ENCODE peak calls at places on chromosome 9, in four cellular contexts. K is stomach, Z is cardiac muscle cell, L is neural progenitor cell. I is an unnamed sample.
A peak's percentile ranks its signal among the peaks of the same experiment; 100 is the strongest.

GRCh38 chr9:37972346-37972745 is 68.4 kb upstream of the SLC25A51 start:
- DNase-seq in K (no peak), Z (peak; percentile 45), L (peak; percentile 29), I (no peak)

GRCh38 chr9:111711548-111711947 is 50.1 kb downstream of the GNG10 start:
- DNase-seq in K (no peak), Z (no peak), L (no peak), I (no peak)

GRCh38 chr9:137396227-137396626 is 26.7 kb downstream of the EXD3 start:
- DNase-seq in K (no peak), Z (peak; percentile 96), L (peak; percentile 3), I (no peak)

GRCh38 chr9:20929276-20929675 is 102.2 kb downstream of the HACD4 start:
- DNase-seq in K (no peak), Z (no peak), L (no peak), I (no peak)

GRCh38 chr9:113587471-113588031 is 124.0 kb downstream of the RGS3 start:
- DNase-seq in K (no peak), Z (peak; percentile 61), L (peak; percentile 80), I (no peak)

GRCh38 chr9:114263853-114264510 is 58.9 kb upstream of the ORM1 start:
- DNase-seq in K (no peak), Z (no peak), L (peak; percentile 79), I (no peak)

GRCh38 chr9:4070266-4070665 is 229.6 kb downstream of the GLIS3 start:
- DNase-seq in K (no peak), Z (no peak), L (no peak), I (no peak)

GRCh38 chr9:82273121-82273520 is 284.5 kb downstream of the SPATA31D1 start:
- DNase-seq in K (no peak), Z (no peak), L (no peak), I (no peak)

GRCh38 chr9:111316796-111317195 is 13.2 kb downstream of the OR2K2 start:
- DNase-seq in K (no peak), Z (no peak), L (no peak), I (no peak)

GRCh38 chr9:4594545-4594944 is 67.5 kb upstream of the PLPP6 start:
- DNase-seq in K (no peak), Z (no peak), L (no peak), I (no peak)

GRCh38 chr9:95529910-95530309 is 13.1 kb upstream of the PTCH1 start:
- DNase-seq in K (no peak), Z (no peak), L (no peak), I (no peak)

GRCh38 chr9:124222918-124223720 is 34.6 kb upstream of the NEK6 start:
- DNase-seq in K (peak; percentile 95), Z (peak; percentile 56), L (no peak), I (no peak)

GRCh38 chr9:76580188-76580587 is 121.2 kb downstream of the GCNT1 start:
- DNase-seq in K (no peak), Z (no peak), L (no peak), I (no peak)

GRCh38 chr9:4970970-4971641 is 14.0 kb upstream of the JAK2 start:
- DNase-seq in K (peak; percentile 52), Z (no peak), L (no peak), I (no peak)

GRCh38 chr9:89595646-89596045 is 9.2 kb upstream of the GADD45G start:
- DNase-seq in K (no peak), Z (no peak), L (no peak), I (no peak)
- H3K27me3 ChIP-seq in K (no peaks in the 10 kb centered on the region), Z (peaks cover 2% of the 10 kb centered on the region), L (peaks cover 9% of the 10 kb centered on the region), I (peaks cover 20% of the 10 kb centered on the region)

GRCh38 chr9:133393399-133393798 is 17.2 kb downstream of the STKLD1 start:
- DNase-seq in K (no peak), Z (no peak), L (no peak), I (no peak)
- H3K27me3 ChIP-seq in K (no peaks in the 10 kb centered on the region), Z (no peaks in the 10 kb centered on the region), L (peaks cover 9% of the 10 kb centered on the region), I (peaks cover 2% of the 10 kb centered on the region)

GRCh38 chr9:93944011-93944410 is 11.1 kb downstream of the BARX1 start:
- DNase-seq in K (no peak), Z (no peak), L (peak; percentile 42), I (no peak)
- H3K27me3 ChIP-seq in K (no peaks in the 10 kb centered on the region), Z (peaks cover 98% of the 10 kb centered on the region), L (peaks cover 100% of the 10 kb centered on the region), I (peaks cover 8% of the 10 kb centered on the region)

DNA sequence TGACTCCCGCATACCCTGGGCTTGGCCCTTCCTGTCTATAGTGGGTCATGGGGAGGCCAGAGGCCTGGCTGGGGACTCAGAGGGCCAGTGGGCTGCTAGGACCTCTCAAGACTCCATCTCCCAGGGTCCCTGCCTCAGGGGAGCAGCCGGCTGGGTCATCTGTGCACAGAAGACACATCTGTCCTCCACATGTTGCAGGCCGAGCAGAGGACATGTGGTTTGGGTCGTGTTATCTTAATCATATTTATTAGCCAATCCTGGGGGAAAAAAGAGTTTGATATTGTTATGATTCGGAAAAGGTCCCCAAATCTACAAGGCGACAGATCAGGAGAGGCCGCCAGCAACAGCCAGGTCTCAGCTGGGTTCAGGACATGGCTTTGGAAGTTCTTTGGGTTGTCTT is 14.4 kb downstream of the LMX1B start:
- DNase-seq in K (no peak), Z (no peak), L (no peak), I (no peak)
- H3K27me3 ChIP-seq in K (peaks cover 23% of the 10 kb centered on the region), Z (peaks cover 100% of the 10 kb centered on the region), L (peaks cover 100% of the 10 kb centered on the region), I (no peaks in the 10 kb centered on the region)

DNA sequence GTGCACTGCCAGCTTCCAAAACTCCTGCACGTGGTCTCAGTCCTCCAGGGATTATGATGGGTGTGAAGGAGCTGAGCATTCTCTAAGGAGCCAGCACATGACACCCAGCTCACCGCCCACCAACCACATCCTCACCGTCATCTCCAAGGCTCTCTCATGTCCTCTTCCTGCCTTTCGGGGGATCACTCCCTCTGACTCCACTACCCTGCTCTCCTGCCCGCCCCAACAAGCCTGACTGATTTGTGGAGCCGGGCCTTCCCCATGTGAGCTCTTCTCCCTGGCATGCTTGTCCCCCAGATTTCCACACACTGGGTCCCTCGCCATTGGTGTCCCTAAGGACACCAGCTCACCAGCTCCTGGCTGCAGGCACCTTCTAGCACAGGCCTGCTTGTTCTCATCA is 1.9 kb downstream of the ABO start:
- DNase-seq in K (peak; percentile 24), Z (no peak), L (no peak), I (no peak)
- H3K27me3 ChIP-seq in K (no peaks in the 10 kb centered on the region), Z (peaks cover 66% of the 10 kb centered on the region), L (peaks cover 84% of the 10 kb centered on the region), I (no peaks in the 10 kb centered on the region)

GRCh38 chr9:116153765-116154333 is at the start of gene PAPPA:
- DNase-seq in K (no peak), Z (peak; percentile 41), L (no peak), I (no peak)

GRCh38 chr9:116154334-116154975 is 864 bp downstream of the PAPPA start:
- DNase-seq in K (no peak), Z (peak; percentile 48), L (peak; percentile 71), I (no peak)

GRCh38 chr9:116155700-116156045 is 2.1 kb downstream of the PAPPA start:
- DNase-seq in K (no peak), Z (peak; percentile 74), L (peak; percentile 15), I (no peak)

GRCh38 chr9:116156621-116157314 is 3.2 kb downstream of the PAPPA start:
- DNase-seq in K (peak; percentile 43), Z (peak; percentile 94), L (peak; percentile 67), I (no peak)

DNA sequence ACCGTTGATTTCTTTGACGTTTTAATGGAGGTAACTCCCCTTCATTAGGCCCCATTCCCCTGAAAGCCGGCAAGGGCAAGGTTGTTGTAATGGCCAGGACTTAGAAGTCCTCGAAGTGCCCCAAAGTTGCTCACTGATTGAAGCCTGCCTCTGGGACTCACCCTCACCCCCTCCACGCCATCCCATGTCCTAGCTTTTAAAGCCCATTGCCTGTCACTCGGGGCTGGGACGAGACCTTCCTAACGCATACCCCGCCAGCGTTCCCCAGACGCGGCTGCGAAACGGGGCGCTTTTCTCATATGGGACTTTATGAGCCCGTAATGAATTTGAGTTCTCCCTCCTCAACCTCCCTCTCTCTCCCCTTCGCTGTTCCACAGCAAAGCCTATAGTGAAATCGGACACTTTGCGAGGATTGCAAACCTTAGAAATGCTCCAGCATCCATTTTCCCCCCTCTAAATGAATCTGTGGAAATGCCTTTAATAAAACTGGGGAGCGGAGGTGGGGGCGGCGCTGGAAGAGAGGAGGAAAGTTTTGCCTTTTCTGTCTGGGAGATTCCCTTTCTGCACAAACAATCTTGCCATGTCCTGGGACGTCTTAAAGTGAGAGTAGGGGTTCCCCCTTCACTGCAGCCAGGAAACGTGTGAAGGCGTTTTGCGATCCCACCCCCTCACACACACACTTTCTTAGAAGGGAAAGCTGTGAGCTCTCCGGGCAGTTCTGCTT is 1.5 kb downstream of the PAPPA start:
- DNase-seq in K (no peak), Z (peak; percentile 87), L (peak; percentile 21), I (no peak)
- H3K27me3 ChIP-seq in K (no peaks in the 10 kb centered on the region), Z (peaks cover 29% of the 10 kb centered on the region), L (peaks cover 74% of the 10 kb centered on the region), I (peaks cover 30% of the 10 kb centered on the region)

DNA sequence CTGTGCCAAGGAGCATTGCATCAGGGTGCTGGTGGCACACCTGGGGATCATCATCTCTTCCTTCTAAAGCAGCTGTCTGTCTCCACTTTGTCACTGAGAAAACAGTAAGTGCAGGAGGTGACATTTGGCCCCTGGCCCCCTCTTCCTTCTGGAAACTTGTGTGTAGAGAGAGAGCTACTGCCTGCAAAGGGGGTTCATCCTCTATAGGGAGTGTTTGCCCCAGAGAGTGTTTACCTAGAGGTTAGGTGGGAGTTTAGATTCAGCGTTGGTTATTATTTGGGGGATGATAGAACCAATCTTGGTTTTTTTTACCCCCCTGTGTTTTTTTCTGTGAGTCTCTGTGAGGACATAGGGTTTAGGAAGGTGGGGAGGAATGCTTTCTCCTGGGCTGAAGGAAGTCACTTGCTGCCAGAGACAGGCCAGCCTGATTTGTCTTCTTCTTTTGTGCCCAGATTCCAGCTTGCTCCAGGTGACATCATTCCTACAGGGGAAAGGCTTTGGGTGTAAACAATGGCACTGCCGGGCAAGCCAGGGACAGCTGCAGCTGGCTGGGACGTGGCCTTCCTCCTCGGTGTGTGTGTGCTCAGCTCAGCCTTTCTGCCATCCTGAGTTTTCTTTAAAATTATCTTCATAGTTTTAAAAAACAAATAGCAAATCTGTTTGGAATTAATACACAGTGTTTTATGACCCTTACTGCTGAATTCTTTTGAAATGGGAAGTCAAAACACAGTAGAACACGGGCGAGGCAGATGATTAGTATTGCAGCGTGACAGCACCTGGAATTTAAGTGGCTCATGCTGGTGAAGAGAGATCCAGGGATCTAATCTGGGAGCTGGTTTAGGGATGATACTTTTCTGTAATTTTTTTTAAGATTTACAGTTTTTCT is 24.5 kb downstream of the PRRC2B start:
- DNase-seq in K (peak; percentile 70), Z (no peak), L (peak; percentile 75), I (no peak)
- H3K27me3 ChIP-seq in K (no peaks in the 10 kb centered on the region), Z (no peaks in the 10 kb centered on the region), L (no peaks in the 10 kb centered on the region), I (no peaks in the 10 kb centered on the region)

GRCh38 chr9:134345737-134346136 is 19.5 kb downstream of the RXRA start:
- DNase-seq in K (no peak), Z (no peak), L (no peak), I (no peak)

GRCh38 chr9:134343637-134344036 is 17.4 kb downstream of the RXRA start:
- DNase-seq in K (no peak), Z (no peak), L (no peak), I (no peak)

GRCh38 chr9:134346151-134346550 is 19.9 kb downstream of the RXRA start:
- DNase-seq in K (no peak), Z (no peak), L (no peak), I (no peak)

GRCh38 chr9:134344068-134344820 is 18.0 kb downstream of the RXRA start:
- DNase-seq in K (no peak), Z (peak; percentile 44), L (no peak), I (no peak)

DNA sequence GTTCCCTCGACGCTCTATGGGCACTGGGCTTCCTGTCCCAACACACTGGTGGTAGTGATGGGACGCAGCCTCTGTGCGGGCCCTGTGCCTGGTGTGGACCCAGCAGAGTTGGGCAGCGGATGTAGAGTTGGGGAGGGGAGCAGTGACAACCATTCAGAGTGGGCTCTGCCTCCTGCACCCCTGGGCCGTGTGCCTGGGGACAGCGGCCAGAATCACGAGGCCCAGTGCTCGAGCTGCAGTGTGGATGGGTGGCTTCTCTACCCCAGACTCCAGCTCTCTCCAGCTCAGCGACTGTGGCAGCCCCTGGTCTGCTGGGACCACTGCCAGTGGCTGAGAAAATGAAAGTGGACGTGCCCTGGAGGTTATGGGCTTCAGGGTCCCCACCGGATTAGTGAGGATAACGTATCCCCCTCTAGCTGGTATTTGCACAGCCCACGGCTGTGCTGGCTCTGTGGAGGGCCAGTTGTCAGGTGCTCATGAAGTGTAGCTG is 18.6 kb downstream of the RXRA start:
- DNase-seq in K (no peak), Z (no peak), L (no peak), I (no peak)
- H3K27me3 ChIP-seq in K (no peaks in the 10 kb centered on the region), Z (no peaks in the 10 kb centered on the region), L (no peaks in the 10 kb centered on the region), I (no peaks in the 10 kb centered on the region)

I was measured in HCT116.